ENCODE peak calls at places on chromosome 7, in eight cellular contexts. One of them, this sample, is unnamed.

GRCh38 chr7:144835166-144835611 is 664 bp downstream of the TPK1 start:
- DNase-seq in NB4: peak
- DNase-seq in adrenal gland: peak
- DNase-seq in stimulated activated CD8-positive, alpha-beta memory T cell treated with anti-CD3 and anti-CD28 coated beads, Interleukin-4, amount 100 ng/mL, for 24 hours: no peak
- DNase-seq in AG04450: no peak
- DNase-seq in Panc1: peak
- DNase-seq in Ammon's horn: peak
- DNase-seq in HCT116: no peak
- DNase-seq in this sample: peak

GRCh38 chr7:118184392-118184899 is 482 bp downstream of the LSM8 start:
- DNase-seq in NB4: peak
- DNase-seq in HCT116: no peak
- DNase-seq in Panc1: no peak
- DNase-seq in stimulated activated CD8-positive, alpha-beta memory T cell treated with anti-CD3 and anti-CD28 coated beads, Interleukin-4, amount 100 ng/mL, for 24 hours: no peak
- DNase-seq in Ammon's horn: peak
- DNase-seq in adrenal gland: no peak
- DNase-seq in AG04450: no peak
- DNase-seq in this sample: no peak

GRCh38 chr7:105719395-105719794 is 138.1 kb upstream of the EFCAB10 start:
- DNase-seq in AG04450: no peak
- DNase-seq in Panc1: no peak
- DNase-seq in stimulated activated CD8-positive, alpha-beta memory T cell treated with anti-CD3 and anti-CD28 coated beads, Interleukin-4, amount 100 ng/mL, for 24 hours: no peak
- DNase-seq in HCT116: no peak
- DNase-seq in Ammon's horn: no peak
- DNase-seq in NB4: peak
- DNase-seq in adrenal gland: no peak
- DNase-seq in this sample: no peak

GRCh38 chr7:157709531-157710251 is 372.9 kb downstream of the DNAJB6 start:
- DNase-seq in Ammon's horn: no peak
- DNase-seq in HCT116: no peak
- DNase-seq in stimulated activated CD8-positive, alpha-beta memory T cell treated with anti-CD3 and anti-CD28 coated beads, Interleukin-4, amount 100 ng/mL, for 24 hours: no peak
- DNase-seq in Panc1: no peak
- DNase-seq in NB4: no peak
- DNase-seq in adrenal gland: no peak
- DNase-seq in AG04450: no peak
- DNase-seq in this sample: no peak

GRCh38 chr7:91565499-91566331 is 301.5 kb downstream of the FZD1 start:
- DNase-seq in HCT116: no peak
- DNase-seq in Ammon's horn: peak
- DNase-seq in NB4: no peak
- DNase-seq in stimulated activated CD8-positive, alpha-beta memory T cell treated with anti-CD3 and anti-CD28 coated beads, Interleukin-4, amount 100 ng/mL, for 24 hours: no peak
- DNase-seq in AG04450: no peak
- DNase-seq in adrenal gland: no peak
- DNase-seq in Panc1: no peak
- DNase-seq in this sample: no peak

GRCh38 chr7:135597926-135598305 is 40.2 kb downstream of the NUP205 start:
- DNase-seq in HCT116: no peak
- DNase-seq in NB4: no peak
- DNase-seq in stimulated activated CD8-positive, alpha-beta memory T cell treated with anti-CD3 and anti-CD28 coated beads, Interleukin-4, amount 100 ng/mL, for 24 hours: no peak
- DNase-seq in AG04450: no peak
- DNase-seq in adrenal gland: no peak
- DNase-seq in Panc1: no peak
- DNase-seq in Ammon's horn: peak
- DNase-seq in this sample: peak

GRCh38 chr7:157545681-157546060 is 208.9 kb downstream of the DNAJB6 start:
- DNase-seq in stimulated activated CD8-positive, alpha-beta memory T cell treated with anti-CD3 and anti-CD28 coated beads, Interleukin-4, amount 100 ng/mL, for 24 hours: no peak
- DNase-seq in Ammon's horn: no peak
- DNase-seq in Panc1: no peak
- DNase-seq in adrenal gland: no peak
- DNase-seq in HCT116: no peak
- DNase-seq in NB4: no peak
- DNase-seq in AG04450: no peak
- DNase-seq in this sample: no peak

GRCh38 chr7:89761173-89761572 is 393.1 kb upstream of the STEAP1 start:
- DNase-seq in AG04450: no peak
- DNase-seq in adrenal gland: no peak
- DNase-seq in NB4: no peak
- DNase-seq in HCT116: no peak
- DNase-seq in stimulated activated CD8-positive, alpha-beta memory T cell treated with anti-CD3 and anti-CD28 coated beads, Interleukin-4, amount 100 ng/mL, for 24 hours: no peak
- DNase-seq in Panc1: no peak
- DNase-seq in Ammon's horn: no peak
- DNase-seq in this sample: no peak